ENCODE peak calls at places on chromosomes 5 and 9, in nine cellular contexts. J is amniotic stem cell, L is EH, M is SK-N-SH, A is hepatocyte, S is NCI-H1105 treated with DMSO at 0.1 percent for 48 hours, Z is lung microvascular endothelial cell, V is left colon, U is ELR. F is an unnamed sample.

GRCh38 chr5:107329850-107330249 is 340.9 kb downstream of the EFNA5 start:
- DNase-seq in J (no peak), L (no peak), M (no peak), A (no peak), S (no peak), Z (no peak), V (no peak), U (no peak), F (no peak)

GRCh38 chr5:144328505-144328904 is 157.8 kb downstream of the KCTD16 start:
- DNase-seq in J (no peak), L (no peak), M (no peak), A (no peak), S (no peak), Z (no peak), V (no peak), U (no peak), F (no peak)

GRCh38 chr5:95846554-95847260 is 24.2 kb upstream of the GLRX start:
- DNase-seq in J (peak), L (peak), M (peak), A (peak), S (peak), Z (peak), V (no peak), U (peak), F (peak)

GRCh38 chr5:124087752-124088151 is 575.8 kb downstream of the CSNK1G3 start:
- DNase-seq in J (no peak), L (no peak), M (no peak), A (no peak), S (no peak), Z (no peak), V (no peak), U (no peak), F (no peak)

GRCh38 chr5:97600486-97600885 is 417.4 kb upstream of the RIOK2 start:
- DNase-seq in J (no peak), L (peak), M (no peak), A (no peak), S (no peak), Z (peak), V (no peak), U (peak), F (no peak)

GRCh38 chr9:109098221-109098959 is 21.4 kb downstream of the TMEM245 start:
- DNase-seq in J (no peak), L (peak), M (peak), A (peak), S (peak), Z (peak), V (no peak), U (peak), F (no peak)

GRCh38 chr9:113650207-113651131 is 186.9 kb downstream of the RGS3 start:
- DNase-seq in J (peak), L (peak), M (no peak), A (no peak), S (no peak), Z (peak), V (no peak), U (peak), F (no peak)

GRCh38 chr9:124964604-124965003 is 23.7 kb upstream of the GOLGA1 start:
- DNase-seq in J (no peak), L (no peak), M (no peak), A (no peak), S (no peak), Z (no peak), V (no peak), U (no peak), F (no peak)

GRCh38 chr9:14445946-14446345 is 132.0 kb upstream of the NFIB start:
- DNase-seq in J (no peak), L (no peak), M (no peak), A (no peak), S (no peak), Z (no peak), V (no peak), U (no peak), F (no peak)

GRCh38 chr5:93044860-93045666 is 536.0 kb downstream of the NR2F1-AS1 start:
- DNase-seq in J (no peak), L (no peak), M (peak), A (no peak), S (peak), Z (no peak), V (no peak), U (no peak), F (no peak)

GRCh38 chr9:130128251-130128650 is 44.0 kb upstream of the NCS1 start:
- DNase-seq in J (no peak), L (peak), M (no peak), A (no peak), S (no peak), Z (no peak), V (no peak), U (peak), F (peak)

GRCh38 chr5:94082405-94082804 is 341.0 kb upstream of the POU5F2 start:
- DNase-seq in J (no peak), L (no peak), M (no peak), A (no peak), S (peak), Z (no peak), V (no peak), U (no peak), F (no peak)

GRCh38 chr5:109567374-109568044 is 122.2 kb upstream of the MAN2A1 start:
- DNase-seq in J (no peak), L (peak), M (no peak), A (peak), S (no peak), Z (no peak), V (no peak), U (peak), F (no peak)

GRCh38 chr9:133658442-133659431 is 22.6 kb downstream of the DBH start:
- DNase-seq in J (no peak), L (peak), M (no peak), A (peak), S (no peak), Z (no peak), V (peak), U (peak), F (no peak)

GRCh38 chr5:144390133-144390532 is 219.5 kb downstream of the KCTD16 start:
- DNase-seq in J (no peak), L (peak), M (peak), A (peak), S (peak), Z (peak), V (no peak), U (peak), F (no peak)

F was measured in CD8-positive, alpha-beta T cell.